ENCODE peak calls at places on chromosome 3, in six cellular contexts. F, Z, M, D, E and G are unnamed samples.

GRCh38 chr3:123813876-123814275 is 70.3 kb downstream of the MYLK start:
- DNase-seq in M (no peak), D (no peak), E (no peak), F (no peak), Z (no peak), G (no peak)

GRCh38 chr3:172270767-172271166 is 177.5 kb downstream of the GHSR start:
- DNase-seq in F (no peak), E (no peak), M (no peak), Z (no peak), D (no peak), G (no peak)

GRCh38 chr3:119295816-119296484 is 1.8 kb downstream of the ARHGAP31 start:
- DNase-seq in D (no peak), E (peak), M (no peak), F (no peak), Z (no peak), G (peak)

GRCh38 chr3:196501316-196502064 is 2.1 kb downstream of the RNF168 start:
- DNase-seq in E (peak), D (no peak), F (no peak), M (no peak), Z (peak), G (peak)

GRCh38 chr3:171791695-171792082 is 18.6 kb downstream of the PLD1 start:
- DNase-seq in F (no peak), Z (peak), D (no peak), E (no peak), M (no peak), G (peak)

GRCh38 chr3:139343895-139344856 is at the start of gene MRPS22:
- DNase-seq in E (peak), D (peak), M (peak), Z (peak), F (peak), G (peak)

GRCh38 chr3:58370407-58370806 is 37.7 kb downstream of the PXK start:
- DNase-seq in F (no peak), Z (no peak), E (no peak), D (no peak), M (no peak), G (no peak)

GRCh38 chr3:33505027-33505426 is 64.8 kb upstream of the UBP1 start:
- DNase-seq in Z (no peak), M (no peak), F (no peak), E (no peak), D (no peak), G (no peak)

GRCh38 chr3:42590989-42591756 is 513 bp downstream of the SS18L2 start:
- DNase-seq in F (no peak), E (peak), D (no peak), M (no peak), Z (no peak), G (peak)

GRCh38 chr3:127588675-127589577 is 1.6 kb downstream of the TPRA1 start:
- DNase-seq in E (peak), D (no peak), Z (peak), F (no peak), M (peak), G (peak)

GRCh38 chr3:20683912-20684311 is 497.9 kb upstream of the SGO1 start:
- DNase-seq in F (no peak), E (no peak), D (no peak), Z (peak), M (no peak), G (no peak)

GRCh38 chr3:179194931-179195330 is 46.8 kb downstream of the PIK3CA start:
- DNase-seq in Z (peak), E (peak), M (peak), D (no peak), F (no peak), G (no peak)

GRCh38 chr3:49610881-49611280 is 56.6 kb downstream of the BSN start:
- DNase-seq in F (no peak), E (no peak), Z (no peak), M (no peak), D (no peak), G (no peak)

GRCh38 chr3:121096968-121097367 is 189.0 kb downstream of the STXBP5L start:
- DNase-seq in Z (no peak), F (no peak), D (peak), M (no peak), E (no peak), G (no peak)

GRCh38 chr3:50622881-50623280 is 5.9 kb downstream of the MAPKAPK3 start:
- DNase-seq in F (no peak), E (no peak), Z (no peak), M (no peak), D (no peak), G (no peak)

GRCh38 chr3:118228151-118228550 is 806.5 kb downstream of the IGSF11 start:
- DNase-seq in E (no peak), M (no peak), D (no peak), F (no peak), Z (no peak), G (no peak)

GRCh38 chr3:55704521-55704920 is 217.4 kb upstream of the WNT5A start:
- DNase-seq in F (no peak), M (no peak), D (no peak), E (peak), Z (peak), G (peak)

GRCh38 chr3:45145681-45146614 is at the start of gene CDCP1:
- DNase-seq in F (peak), E (peak), D (no peak), Z (no peak), M (peak), G (peak)

GRCh38 chr3:78791745-78792144 is 976.1 kb downstream of the ROBO1 start:
- DNase-seq in Z (no peak), E (peak), F (no peak), M (no peak), D (no peak), G (no peak)

GRCh38 chr3:140470962-140471361 is 206.9 kb upstream of the TRIM42 start:
- DNase-seq in D (no peak), Z (no peak), M (no peak), E (no peak), F (no peak), G (no peak)

GRCh38 chr3:169085827-169086226 is 577.7 kb downstream of the MECOM start:
- DNase-seq in Z (peak), M (no peak), D (no peak), E (peak), F (no peak), G (peak)

GRCh38 chr3:83868909-83869567 is 1089.8 kb upstream of the CADM2 start:
- DNase-seq in D (no peak), M (no peak), F (no peak), Z (no peak), E (no peak), G (no peak)

GRCh38 chr3:186320862-186321568 is 41.0 kb downstream of the DGKG start:
- DNase-seq in Z (peak), M (no peak), F (no peak), E (no peak), D (no peak), G (peak)

GRCh38 chr3:168828014-168828413 is 732.3 kb upstream of the GOLIM4 start:
- DNase-seq in E (no peak), Z (no peak), M (no peak), D (no peak), F (no peak), G (no peak)

GRCh38 chr3:197407053-197407452 is 108.6 kb upstream of the DLG1 start:
- DNase-seq in Z (no peak), E (no peak), D (no peak), M (no peak), F (no peak), G (no peak)

GRCh38 chr3:17234382-17234781 is 349.6 kb downstream of the PLCL2 start:
- DNase-seq in E (no peak), D (no peak), M (no peak), F (no peak), Z (no peak), G (no peak)

GRCh38 chr3:165854696-165855095 is 17.5 kb upstream of the BCHE start:
- DNase-seq in E (peak), F (no peak), Z (no peak), M (no peak), D (no peak), G (peak)

GRCh38 chr3:128787256-128788253 is 61.6 kb downstream of the RAB7A start:
- DNase-seq in Z (peak), F (peak), M (peak), E (peak), D (no peak), G (peak)

GRCh38 chr3:100782359-100782758 is 73.1 kb downstream of the TFG start:
- DNase-seq in D (no peak), Z (no peak), F (no peak), M (no peak), E (no peak), G (no peak)

GRCh38 chr3:87318609-87319008 is 42.2 kb upstream of the POU1F1 start:
- DNase-seq in F (no peak), D (no peak), M (no peak), Z (no peak), E (peak), G (no peak)

GRCh38 chr3:42263354-42264346 is 2.3 kb downstream of the CCK start:
- DNase-seq in F (peak), M (peak), D (peak), Z (no peak), E (peak), G (no peak)

GRCh38 chr3:13189639-13190375 is 116.6 kb upstream of the IQSEC1 start:
- DNase-seq in F (no peak), E (peak), D (no peak), Z (peak), M (no peak), G (peak)

GRCh38 chr3:107493134-107493533 is 29.6 kb upstream of the BBX start:
- DNase-seq in F (peak), M (no peak), E (no peak), D (no peak), Z (no peak), G (no peak)

GRCh38 chr3:165883866-165884478 is 46.7 kb upstream of the BCHE start:
- DNase-seq in D (no peak), Z (no peak), M (no peak), E (no peak), F (no peak), G (peak)

GRCh38 chr3:88947013-88947412 is 160.4 kb upstream of the EPHA3 start:
- DNase-seq in F (no peak), E (no peak), D (no peak), M (no peak), Z (no peak), G (no peak)

GRCh38 chr3:194070220-194070633 is 65.7 kb upstream of the HES1 start:
- DNase-seq in M (no peak), Z (no peak), D (no peak), E (peak), F (no peak), G (no peak)

GRCh38 chr3:194073926-194074325 is 62.0 kb upstream of the HES1 start:
- DNase-seq in E (no peak), M (no peak), D (no peak), Z (no peak), F (no peak), G (no peak)

GRCh38 chr3:194072691-194073279 is 63.2 kb upstream of the HES1 start:
- DNase-seq in D (no peak), Z (no peak), M (no peak), F (no peak), E (no peak), G (no peak)

GRCh38 chr3:194070634-194071409 is 65.1 kb upstream of the HES1 start:
- DNase-seq in F (peak), D (peak), Z (peak), E (peak), M (peak), G (peak)

DNA sequence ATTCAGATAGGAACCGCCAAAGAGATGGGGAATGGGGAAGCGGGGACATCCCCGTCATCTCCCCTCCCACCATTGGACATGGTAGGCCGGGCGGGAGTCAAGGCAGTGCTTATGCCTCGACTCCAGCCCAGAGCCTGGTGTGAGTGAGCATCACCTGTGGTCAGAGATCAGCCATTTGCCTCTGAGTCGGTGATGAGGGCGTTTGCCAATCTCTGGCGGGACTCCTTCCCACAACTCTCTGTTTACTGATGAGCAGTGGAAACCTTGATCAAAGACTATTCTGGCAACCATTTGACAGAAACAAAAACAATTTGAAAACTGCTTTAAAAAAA is 63.9 kb upstream of the HES1 start:
- DNase-seq in F (no peak), E (no peak), M (no peak), Z (no peak), D (no peak), G (peak)
- H3K18ac ChIP-seq in F (no peak), E (peak), M (no peak), Z (no peak), D (no peak), G (peak)

DNA sequence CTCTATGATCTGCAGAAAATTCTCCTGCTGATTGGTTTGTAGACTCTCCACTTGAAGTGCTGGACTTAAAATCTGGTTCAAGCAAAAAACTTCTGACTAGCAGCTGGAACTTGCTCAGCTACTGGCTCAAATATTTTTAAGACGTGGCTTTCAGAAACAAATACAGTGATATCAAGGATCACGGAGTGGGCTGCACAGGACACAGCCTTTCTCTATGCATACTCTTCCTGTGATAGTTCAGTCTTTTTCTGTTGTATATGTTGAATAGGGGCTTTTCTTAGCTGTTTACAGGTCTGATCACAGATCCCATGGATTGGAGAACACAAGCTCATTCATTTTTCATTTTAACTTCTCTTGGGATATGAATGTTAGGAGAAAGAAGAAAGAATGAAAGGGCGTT is 211.4 kb downstream of the LSAMP start:
- DNase-seq in F (no peak), Z (no peak), D (no peak), E (no peak), M (no peak), G (no peak)
- H2AFZ ChIP-seq in F (no peak), Z (no peak), D (no peak), E (no peak), M (no peak), G (no peak)

GRCh38 chr3:159172473-159172872 is 370.6 kb downstream of the MFSD1 start:
- DNase-seq in F (no peak), E (no peak), M (no peak), D (no peak), Z (no peak), G (no peak)

GRCh38 chr3:159174715-159175390 is 373.0 kb downstream of the MFSD1 start:
- DNase-seq in E (no peak), Z (no peak), M (no peak), D (no peak), F (no peak), G (peak)

GRCh38 chr3:159178209-159178897 is 376.5 kb downstream of the MFSD1 start:
- DNase-seq in F (no peak), D (no peak), M (no peak), Z (no peak), E (no peak), G (no peak)

GRCh38 chr3:159171333-159171732 is 369.5 kb downstream of the MFSD1 start:
- DNase-seq in D (no peak), M (no peak), Z (no peak), F (no peak), E (no peak), G (no peak)

GRCh38 chr3:159175391-159175725 is 373.5 kb downstream of the MFSD1 start:
- DNase-seq in F (no peak), M (no peak), E (no peak), Z (no peak), D (no peak), G (peak)
- H4K91ac ChIP-seq in F (no peak), M (no peak), E (no peak), Z (no peak), D (no peak), G (no peak)

GRCh38 chr3:27722957-27723802 is 1.1 kb upstream of the EOMES start:
- DNase-seq in D (no peak), E (no peak), M (peak), F (peak), Z (no peak), G (peak)
- H3K18ac ChIP-seq in D (no peak), E (no peak), M (no peak), F (peak), Z (no peak), G (no peak)

DNA sequence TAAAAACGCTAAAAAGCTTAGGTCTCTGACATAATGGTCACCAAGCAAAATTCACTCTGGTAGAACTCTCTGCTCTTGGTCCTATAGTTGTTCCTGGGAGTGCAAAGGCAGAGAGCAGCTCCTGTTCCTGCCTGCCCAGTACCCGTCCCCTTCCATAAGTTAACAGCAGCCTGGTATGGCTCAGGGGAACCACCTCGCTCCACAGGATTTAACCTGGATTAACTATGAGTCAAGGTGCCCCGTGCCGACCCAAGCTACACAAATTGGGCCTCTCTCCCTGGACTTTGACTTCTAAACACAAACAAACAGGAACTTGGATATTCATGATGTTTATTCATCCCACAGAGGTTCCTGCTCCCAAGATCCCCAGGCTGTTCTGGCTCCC is 32.1 kb downstream of the SCAP start:
- DNase-seq in Z (no peak), D (no peak), F (no peak), E (peak), M (no peak), G (peak)
- H2AFZ ChIP-seq in Z (peak), D (no peak), F (no peak), E (no peak), M (no peak), G (no peak)

GRCh38 chr3:48157950-48158376 is 30.3 kb downstream of the CDC25A start:
- DNase-seq in F (peak), M (peak), Z (peak), D (peak), E (peak), G (peak)
- H4K91ac ChIP-seq in F (no peak), M (no peak), Z (no peak), D (no peak), E (no peak), G (no peak)

GRCh38 chr3:156721687-156722086 is 47.3 kb downstream of the TIPARP start:
- DNase-seq in Z (no peak), E (no peak), F (no peak), D (no peak), M (no peak), G (no peak)
- H3K18ac ChIP-seq in Z (no peak), E (no peak), F (no peak), D (no peak), M (no peak), G (no peak)

GRCh38 chr3:142898346-142899213 is 9.7 kb upstream of the PCOLCE2 start:
- DNase-seq in D (no peak), E (no peak), M (no peak), Z (no peak), F (no peak), G (no peak)

GRCh38 chr3:142896201-142896755 is 7.4 kb upstream of the PCOLCE2 start:
- DNase-seq in F (no peak), M (no peak), Z (peak), D (no peak), E (peak), G (peak)

GRCh38 chr3:142894493-142894892 is 5.6 kb upstream of the PCOLCE2 start:
- DNase-seq in Z (no peak), D (no peak), M (no peak), F (no peak), E (no peak), G (no peak)

GRCh38 chr3:142897807-142898206 is 8.9 kb upstream of the PCOLCE2 start:
- DNase-seq in E (no peak), M (no peak), D (no peak), F (no peak), Z (no peak), G (no peak)

GRCh38 chr3:142896996-142897395 is 8.1 kb upstream of the PCOLCE2 start:
- DNase-seq in Z (no peak), M (no peak), F (no peak), D (no peak), E (peak), G (no peak)
- H2AFZ ChIP-seq in Z (no peak), M (no peak), F (no peak), D (no peak), E (no peak), G (no peak)

DNA sequence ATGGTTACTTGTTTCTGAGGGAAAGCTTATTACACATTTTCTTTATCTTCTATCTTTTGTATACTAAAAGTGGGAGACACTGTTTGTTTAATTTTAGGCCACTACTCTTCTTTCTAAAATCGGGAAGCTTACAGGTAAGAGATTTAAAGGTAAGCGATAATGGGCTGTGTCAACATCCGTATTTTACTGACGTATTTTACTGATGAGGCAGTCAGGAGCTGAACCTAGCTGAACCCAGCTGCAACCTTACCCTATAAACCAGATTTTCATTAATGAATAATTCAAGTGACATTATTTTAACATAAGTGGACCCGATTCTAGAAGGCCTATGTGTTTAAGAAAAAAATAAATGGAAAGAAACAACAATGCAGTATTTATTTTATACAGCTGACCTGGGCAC is 13.1 kb downstream of the PSMD6 start:
- DNase-seq in M (no peak), D (no peak), E (no peak), F (no peak), Z (no peak), G (no peak)
- H4K91ac ChIP-seq in M (no peak), D (no peak), E (no peak), F (no peak), Z (no peak), G (no peak)

GRCh38 chr3:146375214-146375613 is 94.1 kb downstream of the PLSCR2 start:
- DNase-seq in D (no peak), F (no peak), E (no peak), Z (peak), M (no peak), G (no peak)
- H3K18ac ChIP-seq in D (no peak), F (no peak), E (no peak), Z (no peak), M (no peak), G (no peak)